ENCODE peak calls at places on chromosomes 1 and 21, in four cellular contexts. R is HCT116, W is SK-N-SH, K is H1. O is an unnamed sample.
A peak's percentile ranks its signal among the peaks of the same experiment; 100 is the strongest.

GRCh38 chr1:171655215-171656116 is 3.0 kb upstream of the MYOC start:
- DNase-seq in K (peak; percentile 98), R (peak; percentile 18), W (peak; percentile 56), O (peak; percentile 38)

GRCh38 chr1:231104917-231105316 is 56.9 kb upstream of the TRIM67 start:
- DNase-seq in R (no peak), W (no peak), K (no peak), O (no peak)

GRCh38 chr1:29639741-29640427 is 403.6 kb downstream of the PTPRU start:
- DNase-seq in R (peak; percentile 58), W (no peak), K (peak; percentile 38), O (no peak)

GRCh38 chr1:99891997-99892396 is 41.8 kb downstream of the AGL start:
- DNase-seq in W (no peak), K (no peak), R (no peak), O (no peak)

GRCh38 chr1:239879321-239880170 is 212.1 kb upstream of the FMN2 start:
- DNase-seq in R (no peak), K (peak; percentile 16), W (peak; percentile 75), O (peak; percentile 42)

GRCh38 chr1:206685256-206685748 is 597 bp downstream of the MAPKAPK2 start:
- DNase-seq in W (peak; percentile 86), K (no peak), R (no peak), O (peak; percentile 73)

GRCh38 chr1:236119935-236120484 is 22.3 kb upstream of the GPR137B start:
- DNase-seq in R (no peak), K (no peak), W (no peak), O (no peak)

GRCh38 chr1:211378844-211379243 is 52.2 kb downstream of the TRAF5 start:
- DNase-seq in W (no peak), K (no peak), R (no peak), O (no peak)

GRCh38 chr1:47593001-47593568 is 155.2 kb downstream of the FOXD2 start:
- DNase-seq in R (no peak), W (peak; percentile 78), K (peak; percentile 70), O (no peak)

GRCh38 chr21:16211339-16212303 is 481.8 kb downstream of the USP25 start:
- DNase-seq in K (no peak), R (no peak), W (no peak), O (no peak)

GRCh38 chr1:180470031-180470430 is 32.3 kb downstream of the ACBD6 start:
- DNase-seq in W (no peak), R (no peak), K (no peak), O (no peak)

GRCh38 chr1:151282883-151283725 is 1.0 kb downstream of the ZNF687 start:
- DNase-seq in K (peak; percentile 64), R (no peak), W (peak; percentile 75), O (peak; percentile 53)

GRCh38 chr1:17558954-17559617 is 19.6 kb downstream of the ARHGEF10L start:
- DNase-seq in R (no peak), K (no peak), W (no peak), O (no peak)

GRCh38 chr1:17559618-17560419 is 20.3 kb downstream of the ARHGEF10L start:
- DNase-seq in W (no peak), R (no peak), K (no peak), O (peak; percentile 45)

GRCh38 chr1:17561561-17561985 is 22.1 kb downstream of the ARHGEF10L start:
- DNase-seq in W (no peak), K (no peak), R (no peak), O (no peak)

GRCh38 chr1:17562375-17562774 is 22.9 kb downstream of the ARHGEF10L start:
- DNase-seq in K (no peak), W (no peak), R (no peak), O (no peak)

GRCh38 chr1:17561252-17561558 is 21.7 kb downstream of the ARHGEF10L start:
- DNase-seq in K (no peak), R (no peak), W (no peak), O (no peak)
- TF ChIP-seq JUND in K (no peak), R (no peak), W (no peak), O (no peak)

GRCh38 chr21:14116080-14116481 is 94.7 kb downstream of the LIPI start:
- DNase-seq in R (no peak), W (no peak), K (no peak), O (no peak)
- TF ChIP-seq JUND in R (no peak), W (no peak), K (no peak), O (no peak)

GRCh38 chr1:22383526-22384291 is 67.9 kb upstream of the ZBTB40 start:
- DNase-seq in W (no peak), R (no peak), K (no peak), O (no peak)

GRCh38 chr1:22387888-22388564 is 63.6 kb upstream of the ZBTB40 start:
- DNase-seq in W (no peak), K (no peak), R (no peak), O (peak; percentile 42)

GRCh38 chr1:22386774-22387173 is 64.9 kb upstream of the ZBTB40 start:
- DNase-seq in K (no peak), W (no peak), R (no peak), O (no peak)

GRCh38 chr1:22385537-22385936 is 66.1 kb upstream of the ZBTB40 start:
- DNase-seq in W (no peak), R (no peak), K (no peak), O (no peak)

DNA sequence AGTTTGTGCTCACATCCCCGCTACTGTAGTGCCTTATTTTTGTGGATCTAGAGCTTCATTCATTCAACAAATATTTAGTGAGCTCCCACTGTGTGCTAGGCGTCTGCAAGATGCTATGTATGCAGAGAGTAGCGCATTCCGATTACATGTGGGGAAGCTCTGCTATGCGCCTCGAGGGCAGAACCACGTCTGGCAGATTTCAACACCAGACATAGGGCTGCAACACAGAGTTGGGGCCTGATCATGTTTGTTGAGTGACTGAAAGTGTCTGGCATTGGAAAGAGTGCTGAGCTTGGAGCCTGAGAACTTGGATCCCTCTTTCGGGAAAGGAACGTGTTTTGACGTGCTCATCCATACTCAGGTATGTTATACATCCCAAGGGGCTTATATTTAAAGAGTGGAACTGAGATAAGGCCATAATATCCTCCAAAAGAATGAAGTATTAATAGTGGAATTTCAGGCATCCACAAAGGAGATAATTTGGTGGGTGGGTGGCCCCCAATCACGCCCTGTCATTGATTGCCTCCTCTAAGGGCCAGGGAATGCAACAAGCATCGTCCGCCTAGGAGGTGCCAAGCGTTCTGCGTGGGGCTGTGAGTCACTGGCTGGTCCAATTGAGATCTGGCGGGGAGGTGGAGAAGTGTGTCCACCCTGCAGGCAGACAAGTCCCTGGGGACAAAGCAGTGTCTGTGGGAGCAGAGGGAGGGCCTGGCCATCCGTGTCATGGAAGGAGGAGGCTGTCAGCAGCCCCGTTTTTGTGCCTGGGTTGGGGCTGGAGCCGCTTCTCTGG is 62.8 kb upstream of the ZBTB40 start:
- DNase-seq in K (no peak), W (no peak), R (no peak), O (no peak)
- TF ChIP-seq JUND in K (no peak), W (no peak), R (no peak), O (no peak)

GRCh38 chr1:234322979-234323378 is 50.3 kb upstream of the COA6 start:
- DNase-seq in W (no peak), R (peak; percentile 21), K (peak; percentile 89), O (no peak)

GRCh38 chr1:234325878-234326492 is 47.3 kb upstream of the COA6 start:
- DNase-seq in W (no peak), R (no peak), K (no peak), O (no peak)

GRCh38 chr1:234322097-234322496 is 51.2 kb upstream of the COA6 start:
- DNase-seq in R (no peak), K (no peak), W (no peak), O (no peak)

GRCh38 chr1:234326493-234327366 is 46.5 kb upstream of the COA6 start:
- DNase-seq in R (peak; percentile 19), W (peak; percentile 72), K (peak; percentile 88), O (peak; percentile 73)

GRCh38 chr1:234324668-234325225 is 48.5 kb upstream of the COA6 start:
- DNase-seq in W (peak; percentile 41), K (no peak), R (no peak), O (no peak)
- TF ChIP-seq JUND in W (no peak), K (no peak), R (no peak), O (no peak)

DNA sequence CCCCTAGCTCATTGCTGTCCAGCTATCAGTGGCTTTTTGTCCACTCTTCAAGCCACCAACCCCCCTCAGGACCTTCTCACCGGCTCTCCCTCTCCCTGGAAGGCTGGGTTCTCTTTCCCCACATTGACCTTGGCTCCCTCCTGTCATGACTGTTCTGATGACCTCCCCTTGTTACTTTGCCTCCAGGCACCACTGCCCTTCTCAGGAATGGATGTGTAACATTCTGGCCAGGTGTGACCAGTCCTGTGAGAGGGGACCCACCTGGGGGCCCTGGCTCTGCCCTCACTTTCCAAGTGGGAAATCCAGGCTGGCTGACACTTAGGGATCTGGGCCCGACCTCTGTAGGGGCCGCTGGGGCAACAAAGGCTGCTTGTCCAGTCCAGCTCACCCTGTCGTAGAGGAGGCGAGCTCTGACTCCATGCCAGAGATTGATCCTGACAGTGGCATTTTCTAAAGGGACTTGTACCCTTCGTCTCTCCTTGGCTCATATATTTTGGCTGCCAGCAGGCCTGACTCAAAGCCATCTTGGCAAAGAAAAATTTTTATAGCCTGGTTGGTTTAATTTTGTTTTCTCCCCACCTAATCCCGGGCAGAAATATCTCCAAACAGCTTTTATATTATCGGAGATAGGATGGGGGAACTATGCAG is 37.9 kb upstream of the USP24 start:
- DNase-seq in W (no peak), R (no peak), K (no peak), O (peak; percentile 26)
- TF ChIP-seq JUND in W (no peak), R (no peak), K (no peak), O (no peak)

O was measured in T47D.